ENCODE peak calls at places on chromosomes 13 and 19, in four cellular contexts. G is cardiac fibroblast, W is WTC11, J is ovary. V is an unnamed sample.

GRCh38 chr19:372306-372890 is 27.8 kb upstream of the MIER2 start:
- DNase-seq in G (peak; percentile 66), J (peak; percentile 28), W (no peak), V (no peak)

GRCh38 chr19:38698225-38699026 is 45.8 kb downstream of the CAPN12 start:
- DNase-seq in W (no peak), J (no peak), G (no peak), V (no peak)

GRCh38 chr19:42683917-42684513 is 56.3 kb downstream of the PSG3 start:
- DNase-seq in G (peak; percentile 56), J (no peak), W (peak; percentile 23), V (no peak)

GRCh38 chr13:33353210-33353609 is 67.7 kb upstream of the STARD13 start:
- DNase-seq in G (no peak), J (no peak), W (no peak), V (no peak)

GRCh38 chr19:35143231-35143715 is at the start of gene FXYD7:
- DNase-seq in J (no peak), G (no peak), W (peak; percentile 63), V (peak; percentile 82)

GRCh38 chr19:12769689-12770088 is 5.7 kb downstream of the HOOK2 start:
- DNase-seq in W (peak; percentile 85), G (no peak), J (no peak), V (peak; percentile 69)

GRCh38 chr19:53977429-53977990 is 13.9 kb upstream of the CACNG6 start:
- DNase-seq in W (peak; percentile 82), G (peak; percentile 93), J (peak; percentile 50), V (peak; percentile 76)

GRCh38 chr13:39556856-39557255 is 46.1 kb downstream of the LHFPL6 start:
- DNase-seq in W (no peak), J (no peak), G (no peak), V (no peak)

GRCh38 chr19:5247957-5248705 is 92.5 kb downstream of the PTPRS start:
- DNase-seq in W (no peak), G (no peak), J (no peak), V (no peak)

GRCh38 chr13:43804461-43805070 is 17.8 kb upstream of the ENOX1 start:
- DNase-seq in G (peak; percentile 91), W (no peak), J (no peak), V (no peak)

GRCh38 chr13:32079586-32079985 is 48.0 kb downstream of the FRY start:
- DNase-seq in G (no peak), W (no peak), J (no peak), V (no peak)

GRCh38 chr19:435056-435706 is 25.7 kb downstream of the SHC2 start:
- DNase-seq in G (no peak), W (no peak), J (no peak), V (no peak)

GRCh38 chr13:100789481-100789880 is 114.9 kb upstream of the TMTC4 start:
- DNase-seq in W (no peak), G (peak; percentile 34), J (no peak), V (no peak)

GRCh38 chr19:10961763-10962536 is 1.1 kb downstream of the SMARCA4 start:
- DNase-seq in W (no peak), G (peak; percentile 34), J (no peak), V (no peak)

DNA sequence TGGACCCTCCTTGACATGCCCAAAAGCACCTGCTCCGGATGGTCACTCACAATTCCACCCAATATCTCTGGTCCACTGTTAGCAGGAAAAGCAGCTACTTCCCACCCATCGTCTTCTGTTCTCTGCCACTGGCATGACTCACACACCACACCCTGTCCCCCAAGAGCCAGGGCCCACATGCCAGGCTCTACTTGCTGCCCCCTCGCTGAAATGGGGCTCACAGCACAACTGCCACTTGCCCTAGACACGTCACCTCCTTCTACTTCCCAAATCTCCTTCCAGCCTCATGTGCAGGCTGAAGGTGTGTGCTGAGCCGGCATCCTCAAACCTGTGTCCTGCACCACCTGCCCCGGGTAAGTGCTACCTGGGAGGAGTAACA is 65.0 kb downstream of the TBC1D4 start:
- DNase-seq in W (no peak), G (peak; percentile 18), J (no peak), V (no peak)
- TF ChIP-seq CTCF in W (no peak), G (no peak), J (no peak), V (no peak)

DNA sequence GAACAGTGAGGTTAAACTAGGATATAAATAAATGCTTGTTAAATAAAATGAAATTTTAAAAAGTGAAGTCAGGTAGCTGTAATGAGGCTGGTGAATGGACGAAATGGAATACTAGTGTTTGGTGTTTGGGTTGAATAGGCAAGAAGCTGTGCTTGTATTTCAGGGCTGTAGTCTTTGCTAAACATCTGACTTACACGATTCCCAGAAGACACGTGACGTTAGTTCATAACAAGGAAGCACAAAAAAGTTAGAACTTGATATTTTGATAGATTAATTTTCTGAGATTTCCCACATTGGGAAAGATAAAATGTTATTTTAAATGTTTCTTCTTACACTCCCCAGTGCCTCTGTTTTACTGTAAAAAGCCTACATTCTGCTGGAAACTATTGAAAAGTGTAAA is 241.6 kb downstream of the SLITRK6 start:
- DNase-seq in W (no peak), G (no peak), J (no peak), V (no peak)
- TF ChIP-seq CTCF in W (no peak), G (no peak), J (no peak), V (no peak)

GRCh38 chr13:27997904-27998522 is 9.5 kb upstream of the URAD start:
- DNase-seq in J (no peak), G (peak; percentile 48), W (peak; percentile 76), V (peak; percentile 58)
- TF ChIP-seq CTCF in J (no peak), G (peak; percentile 35), W (peak; percentile 22), V (peak; percentile 20)

DNA sequence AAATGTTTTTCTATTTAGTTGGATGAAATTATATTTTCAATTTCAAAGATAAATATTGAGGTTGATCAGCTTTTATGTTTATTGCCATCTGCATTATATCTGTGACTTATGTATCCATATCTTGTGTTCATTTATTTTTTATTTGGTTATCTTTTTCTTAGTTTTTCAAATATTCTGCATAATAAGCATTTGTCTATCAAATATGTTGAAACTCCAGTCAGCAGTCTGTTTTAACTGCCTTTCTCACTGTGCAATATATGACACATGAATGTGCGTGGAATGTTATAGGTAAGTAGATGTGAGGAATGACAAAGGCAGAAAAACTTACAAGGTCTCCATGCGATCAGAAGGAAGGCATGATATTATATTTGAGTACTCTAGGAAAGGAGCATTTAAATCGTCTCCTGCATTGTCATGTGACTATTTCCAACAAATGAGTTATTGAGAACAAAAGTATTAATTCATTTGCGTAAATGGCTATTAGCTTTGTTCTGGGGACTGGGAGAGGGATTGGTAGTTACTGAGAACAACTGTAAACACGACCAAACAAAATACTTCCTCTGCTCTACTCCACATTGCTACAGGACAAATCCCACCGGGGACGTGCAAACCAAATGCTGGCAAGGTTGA is 318.1 kb downstream of the GPC5 start:
- DNase-seq in W (no peak), G (no peak), J (no peak), V (no peak)
- TF ChIP-seq CTCF in W (no peak), G (no peak), J (no peak), V (no peak)

DNA sequence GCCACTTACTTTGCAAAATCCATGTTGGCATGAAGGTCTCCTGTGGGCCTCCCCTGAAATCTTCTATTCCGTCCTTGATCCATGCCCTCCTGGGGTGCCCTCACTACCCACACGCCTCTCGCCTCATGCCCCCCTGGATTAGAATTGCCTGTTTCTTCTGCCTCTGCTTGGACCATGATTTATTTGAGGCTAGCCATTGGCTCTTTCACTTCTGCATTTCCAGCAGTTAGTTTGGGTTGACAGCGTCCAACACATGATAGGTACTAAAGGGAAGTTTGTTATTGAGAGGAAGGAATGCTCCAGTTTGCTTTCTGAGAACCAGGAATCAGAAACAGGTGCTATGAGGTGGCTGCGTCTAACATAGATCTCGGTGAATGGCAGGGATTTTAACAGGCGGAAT is 30.5 kb upstream of the TPTE2 start:
- DNase-seq in G (no peak), J (no peak), W (no peak), V (no peak)
- TF ChIP-seq CTCF in G (no peak), J (no peak), W (no peak), V (no peak)

GRCh38 chr19:45717131-45717982 is 13.3 kb downstream of the FBXO46 start:
- DNase-seq in G (peak; percentile 99), W (peak; percentile 99), J (peak; percentile 99), V (peak; percentile 98)
- TF ChIP-seq CTCF in G (peak; percentile 26), W (no peak), J (peak; percentile 28), V (no peak)

DNA sequence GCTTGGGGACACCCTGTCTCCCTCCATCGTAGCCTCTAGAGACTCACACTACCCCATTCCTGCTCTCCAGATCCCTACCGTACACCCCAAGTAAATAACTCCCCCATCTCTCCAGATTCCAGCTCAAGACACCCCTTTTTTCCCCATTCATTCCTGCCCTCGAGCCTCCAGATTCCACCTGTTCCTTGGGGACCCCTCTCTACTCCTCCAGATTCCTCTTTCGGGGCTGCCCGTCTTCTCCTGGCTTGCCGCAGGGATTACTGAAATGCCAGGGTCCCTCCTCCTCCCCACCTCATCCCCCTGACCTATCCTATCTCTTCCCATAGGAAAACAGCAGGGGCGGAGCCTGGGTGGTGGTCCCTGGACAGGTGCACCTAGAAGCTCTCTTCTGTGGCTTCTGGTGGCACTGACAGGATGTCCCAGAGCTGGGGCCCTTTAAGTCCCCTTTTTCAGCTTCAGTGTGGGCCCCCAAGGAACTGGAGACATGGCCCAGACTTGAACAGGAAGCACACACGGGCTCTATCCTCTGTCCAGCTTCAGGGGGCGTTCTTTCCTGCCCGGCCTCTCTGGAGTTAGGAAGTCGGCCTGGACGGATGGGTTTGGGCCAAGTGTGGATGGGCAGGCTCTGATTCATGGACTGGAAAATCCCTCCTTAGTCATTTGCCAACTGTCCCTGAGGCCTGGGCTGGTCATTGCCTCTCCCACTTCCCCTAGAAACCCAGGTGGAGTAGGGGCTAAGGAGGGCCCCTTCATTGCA is 1.2 kb downstream of the ZSWIM4 start:
- DNase-seq in G (peak; percentile 97), W (peak; percentile 68), J (peak; percentile 82), V (no peak)
- TF ChIP-seq CTCF in G (peak; percentile 35), W (no peak), J (no peak), V (no peak)